ENCODE peak calls at places on chromosomes 4 and X, in eight cellular contexts. F, U, I, G, W, X, R and E are unnamed samples.

GRCh38 chr4:25670991-25671390 is 15.3 kb downstream of the SLC34A2 start:
- DNase-seq in X (no peak), F (no peak), W (no peak), U (no peak), I (no peak), G (no peak), R (no peak), E (no peak)

GRCh38 chrX:2395261-2395850 is 105.4 kb downstream of the DHRSX start:
- DNase-seq in I (peak; percentile 15), X (no peak), U (no peak), R (no peak), G (no peak), W (no peak), F (no peak), E (no peak)

GRCh38 chrX:65528705-65529340 is 5.8 kb downstream of the LAS1L start:
- DNase-seq in X (no peak), I (peak; percentile 69), W (peak; percentile 53), R (peak; percentile 30), U (peak; percentile 10), G (peak; percentile 37), F (peak; percentile 43), E (no peak)

GRCh38 chr4:25172964-25173917 is 13.0 kb upstream of the SEPSECS start:
- DNase-seq in W (no peak), F (no peak), G (no peak), U (peak; percentile 100), X (peak; percentile 96), R (peak; percentile 100), I (no peak), E (no peak)

GRCh38 chrX:46573331-46573895 is at the start of gene CHST7:
- DNase-seq in I (peak; percentile 72), R (peak; percentile 42), G (peak; percentile 12), F (peak; percentile 79), W (peak; percentile 42), U (peak; percentile 52), X (no peak), E (peak; percentile 73)

GRCh38 chr4:121794505-121795192 is 6.5 kb upstream of the EXOSC9 start:
- DNase-seq in F (peak; percentile 12), I (no peak), W (no peak), G (no peak), R (no peak), X (no peak), U (no peak), E (no peak)

GRCh38 chrX:153514259-153514658 is 3.2 kb upstream of the ATP2B3 start:
- DNase-seq in I (no peak), U (no peak), W (no peak), G (no peak), F (no peak), X (no peak), R (no peak), E (no peak)

GRCh38 chr4:25367004-25367621 is 9.9 kb upstream of the ANAPC4 start:
- DNase-seq in F (peak; percentile 60), I (no peak), U (peak; percentile 59), G (no peak), W (no peak), X (no peak), R (peak; percentile 63), E (no peak)

GRCh38 chrX:23373129-23373804 is 38.6 kb downstream of the PTCHD1 start:
- DNase-seq in F (no peak), G (no peak), X (peak; percentile 11), R (peak; percentile 86), W (no peak), I (no peak), U (peak; percentile 68), E (no peak)

GRCh38 chr4:69032847-69033638 is 63.2 kb upstream of the UGT2B7 start:
- DNase-seq in G (no peak), W (no peak), I (no peak), R (peak; percentile 8), U (peak; percentile 15), F (no peak), X (no peak), E (no peak)

GRCh38 chr4:189059996-189060570 is 880.6 kb upstream of the FRG1 start:
- DNase-seq in G (no peak), U (no peak), X (no peak), F (no peak), R (peak; percentile 91), I (no peak), W (no peak), E (no peak)

DNA sequence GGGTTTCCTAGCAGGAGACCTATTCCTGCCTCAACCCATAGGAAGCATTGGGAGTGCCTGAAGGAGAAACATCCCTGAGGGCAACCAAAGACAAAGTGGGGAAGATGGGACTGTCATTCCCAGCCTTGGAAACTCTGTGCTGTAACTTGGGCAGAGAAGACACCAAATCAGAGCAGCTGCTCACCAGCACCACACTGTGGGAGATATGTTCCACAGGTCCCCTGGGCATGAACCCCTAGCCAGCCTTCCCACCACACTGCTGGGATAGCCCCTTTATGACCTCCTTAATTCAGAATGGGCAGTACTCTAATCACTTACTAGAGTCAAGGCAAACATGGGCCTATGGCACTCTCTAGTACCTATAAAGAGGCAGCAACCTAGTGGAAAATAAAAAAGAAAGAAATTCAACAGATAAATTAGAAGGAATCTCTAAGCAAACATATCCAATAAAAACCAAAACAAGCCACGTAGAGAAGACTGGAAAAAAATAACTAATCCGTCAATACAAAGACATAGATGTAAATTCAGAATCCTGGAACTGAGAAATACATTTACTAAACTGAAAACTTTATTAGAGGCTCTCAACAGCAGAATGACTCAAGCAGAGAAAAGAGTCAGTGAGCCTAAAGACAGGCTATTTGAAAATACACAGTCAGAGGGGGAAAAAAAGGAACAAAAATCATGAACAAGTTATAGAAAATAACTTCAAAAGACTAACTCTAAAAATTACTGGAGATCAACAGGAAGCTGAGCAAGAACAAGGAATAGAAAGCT is 878.4 kb upstream of the FRG1 start:
- DNase-seq in X (no peak), W (no peak), I (no peak), G (no peak), R (no peak), U (no peak), F (no peak), E (no peak)
- TF ChIP-seq CTCF in X (no peak), W (no peak), I (no peak), G (no peak), R (no peak), U (no peak), F (no peak), E (no peak)

GRCh38 chr4:183364025-183364424 is 41.8 kb upstream of the CLDN24 start:
- DNase-seq in G (no peak), I (no peak), U (no peak), W (no peak), X (no peak), F (no peak), R (no peak), E (no peak)
- TF ChIP-seq CTCF in G (no peak), I (no peak), U (no peak), W (no peak), X (no peak), F (no peak), R (no peak), E (no peak)

GRCh38 chr4:147570616-147571015 is 46.6 kb upstream of the TMEM184C start:
- DNase-seq in G (no peak), F (no peak), I (no peak), X (no peak), U (no peak), R (peak; percentile 37), W (no peak), E (no peak)
- TF ChIP-seq CTCF in G (no peak), F (peak; percentile 12), I (no peak), X (peak; percentile 6), U (peak; percentile 31), R (peak; percentile 22), W (no peak), E (no peak)

DNA sequence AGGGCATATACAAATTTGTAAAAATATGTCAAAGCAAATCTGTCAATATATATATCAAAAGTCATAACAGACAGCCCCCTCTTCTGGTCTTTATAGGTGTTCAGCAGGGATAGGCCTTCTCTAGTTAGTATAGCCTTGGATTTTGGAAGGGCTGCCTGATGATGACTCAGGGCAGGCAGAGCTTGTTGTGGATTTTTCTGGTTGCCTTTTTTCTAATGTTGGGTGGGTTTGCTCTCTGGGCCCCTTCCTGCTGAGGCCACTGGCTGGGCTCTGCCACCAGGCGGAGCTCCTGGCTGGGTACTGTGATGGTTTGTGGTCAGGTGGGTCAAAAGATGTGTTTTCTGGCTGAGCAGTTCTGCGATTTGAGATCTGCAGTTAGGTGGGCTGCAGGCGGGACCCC is 294.2 kb downstream of the GRIA2 start:
- DNase-seq in X (no peak), U (no peak), R (no peak), F (peak; percentile 27), G (no peak), I (peak; percentile 38), W (no peak), E (no peak)
- TF ChIP-seq CTCF in X (peak; percentile 32), U (no peak), R (peak; percentile 5), F (peak; percentile 8), G (peak; percentile 59), I (peak; percentile 55), W (peak; percentile 40), E (peak; percentile 51)

DNA sequence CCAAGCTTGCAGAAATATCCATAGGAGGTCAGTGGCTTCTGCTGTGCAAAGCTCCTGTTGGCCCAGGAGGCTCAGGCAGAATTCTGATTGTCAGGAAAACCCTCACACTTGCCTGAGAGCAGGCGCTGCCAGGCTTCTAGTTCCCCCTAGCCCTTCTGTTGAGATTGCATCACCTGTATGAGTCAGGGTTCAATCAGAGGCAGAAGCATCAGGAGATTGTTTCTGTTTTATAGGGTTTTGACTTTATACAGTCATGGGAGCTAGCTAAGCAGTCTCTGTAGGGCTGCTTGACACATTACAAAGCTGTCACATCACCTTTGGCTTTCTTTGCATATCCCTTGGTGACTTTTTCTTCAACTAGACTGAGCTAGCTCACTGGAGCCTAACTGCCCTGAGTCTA is 27.8 kb downstream of the DIPK2B start:
- DNase-seq in I (no peak), F (no peak), W (no peak), G (no peak), R (peak; percentile 69), U (peak; percentile 54), X (no peak), E (no peak)
- TF ChIP-seq CTCF in I (no peak), F (no peak), W (no peak), G (no peak), R (no peak), U (no peak), X (no peak), E (no peak)

DNA sequence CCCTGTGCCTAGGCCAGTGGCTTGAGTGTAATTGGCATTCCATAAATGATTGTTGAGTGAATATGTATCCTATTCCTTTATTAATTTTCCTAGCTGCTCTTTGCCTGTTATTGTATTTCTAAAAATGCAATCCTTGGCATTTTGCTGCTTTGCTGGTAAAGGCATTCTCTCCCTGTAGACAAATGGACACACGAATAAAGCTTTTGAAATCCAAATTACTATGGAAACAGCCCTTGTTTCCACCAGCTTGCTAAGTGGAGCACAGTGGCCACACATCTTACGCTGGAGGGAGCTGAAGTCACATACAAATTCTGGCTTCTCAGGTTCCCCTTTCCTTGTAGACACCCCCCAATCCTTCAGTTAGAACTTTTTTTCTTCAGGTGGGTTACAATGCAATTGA is 66.3 kb downstream of the AGA start:
- DNase-seq in R (no peak), W (no peak), U (no peak), X (no peak), F (no peak), I (no peak), G (no peak), E (no peak)
- TF ChIP-seq CTCF in R (no peak), W (no peak), U (no peak), X (no peak), F (no peak), I (no peak), G (no peak), E (no peak)